ENCODE peak calls at places on chromosome 20, in eight cellular contexts. C, A, V, K, G, M, Z and B are unnamed samples.

GRCh38 chr20:4056880-4057279 is 41.5 kb upstream of the RNF24 start:
- DNase-seq in C (no peak), A (no peak), V (no peak), K (no peak), G (no peak), M (no peak), Z (no peak), B (no peak)

GRCh38 chr20:5171074-5171789 is 44.4 kb downstream of the CDS2 start:
- DNase-seq in C (peak; percentile 71), A (peak; percentile 35), V (no peak), K (no peak), G (no peak), M (peak; percentile 36), Z (no peak), B (no peak)

GRCh38 chr20:24979036-24979960 is 13.3 kb downstream of the APMAP start:
- DNase-seq in C (no peak), A (no peak), V (no peak), K (peak; percentile 64), G (peak; percentile 8), M (no peak), Z (no peak), B (no peak)

GRCh38 chr20:51306521-51307358 is 235.8 kb downstream of the NFATC2 start:
- DNase-seq in C (peak; percentile 85), A (peak; percentile 78), V (peak; percentile 55), K (peak; percentile 93), G (peak; percentile 71), M (peak; percentile 74), Z (peak; percentile 66), B (peak; percentile 78)

GRCh38 chr20:47358672-47359532 is 2.4 kb upstream of the ZMYND8 start:
- DNase-seq in C (no peak), A (peak; percentile 93), V (no peak), K (peak; percentile 96), G (no peak), M (no peak), Z (peak; percentile 97), B (no peak)

GRCh38 chr20:38534756-38535155 is 46.2 kb upstream of the ADIG start:
- DNase-seq in C (no peak), A (no peak), V (no peak), K (no peak), G (no peak), M (no peak), Z (no peak), B (no peak)

GRCh38 chr20:50085481-50086365 is 27.2 kb downstream of the UBE2V1 start:
- DNase-seq in C (peak; percentile 50), A (peak; percentile 56), V (no peak), K (peak; percentile 84), G (peak; percentile 38), M (peak; percentile 57), Z (peak; percentile 70), B (peak; percentile 85)

GRCh38 chr20:3093861-3094361 is 9.4 kb upstream of the AVP start:
- DNase-seq in C (no peak), A (no peak), V (no peak), K (no peak), G (no peak), M (no peak), Z (no peak), B (no peak)

GRCh38 chr20:60892095-60892813 is 359.8 kb upstream of the CDH4 start:
- DNase-seq in C (no peak), A (no peak), V (no peak), K (no peak), G (no peak), M (no peak), Z (no peak), B (no peak)